ENCODE peak calls at places on chromosomes 7 and 10, in nine cellular contexts. One of them, this sample, is unnamed.

GRCh38 chr7:124783271-124783670 is 17.7 kb upstream of the GPR37 start:
- DNase-seq in PC-3: no peak
- DNase-seq in substantia nigra: no peak
- DNase-seq in cardiac muscle cell: no peak
- DNase-seq in kidney glomerular epithelial cell: no peak
- DNase-seq in activated CD8-positive, alpha-beta memory T cell treated with anti-CD3 and anti-CD28 coated beads, Interleukin-2, amount 10 ng/mL, durations not matched to agents 7 days and 5 days: no peak
- DNase-seq in mucosa of descending colon: no peak
- DNase-seq in renal cortical epithelial cell: no peak
- DNase-seq in small intestine: no peak
- DNase-seq in this sample: no peak

GRCh38 chr10:17229016-17229716 is 1.1 kb downstream of the VIM start:
- DNase-seq in cardiac muscle cell: peak; percentile 91
- DNase-seq in substantia nigra: peak; percentile 21
- DNase-seq in mucosa of descending colon: peak; percentile 94
- DNase-seq in small intestine: peak; percentile 39
- DNase-seq in renal cortical epithelial cell: peak; percentile 54
- DNase-seq in kidney glomerular epithelial cell: peak; percentile 80
- DNase-seq in PC-3: peak; percentile 40
- DNase-seq in activated CD8-positive, alpha-beta memory T cell treated with anti-CD3 and anti-CD28 coated beads, Interleukin-2, amount 10 ng/mL, durations not matched to agents 7 days and 5 days: peak; percentile 90
- DNase-seq in this sample: no peak

GRCh38 chr10:71573562-71574300 is 145.8 kb downstream of the C10orf105 start:
- DNase-seq in mucosa of descending colon: no peak
- DNase-seq in renal cortical epithelial cell: no peak
- DNase-seq in cardiac muscle cell: no peak
- DNase-seq in PC-3: no peak
- DNase-seq in small intestine: no peak
- DNase-seq in activated CD8-positive, alpha-beta memory T cell treated with anti-CD3 and anti-CD28 coated beads, Interleukin-2, amount 10 ng/mL, durations not matched to agents 7 days and 5 days: no peak
- DNase-seq in kidney glomerular epithelial cell: no peak
- DNase-seq in substantia nigra: no peak
- DNase-seq in this sample: no peak

GRCh38 chr7:78368781-78369180 is 570.2 kb downstream of the PHTF2 start:
- DNase-seq in substantia nigra: no peak
- DNase-seq in mucosa of descending colon: no peak
- DNase-seq in kidney glomerular epithelial cell: no peak
- DNase-seq in PC-3: no peak
- DNase-seq in activated CD8-positive, alpha-beta memory T cell treated with anti-CD3 and anti-CD28 coated beads, Interleukin-2, amount 10 ng/mL, durations not matched to agents 7 days and 5 days: no peak
- DNase-seq in renal cortical epithelial cell: peak; percentile 33
- DNase-seq in small intestine: no peak
- DNase-seq in cardiac muscle cell: no peak
- DNase-seq in this sample: no peak

GRCh38 chr10:62045765-62046521 is 144.4 kb downstream of the ARID5B start:
- DNase-seq in cardiac muscle cell: no peak
- DNase-seq in activated CD8-positive, alpha-beta memory T cell treated with anti-CD3 and anti-CD28 coated beads, Interleukin-2, amount 10 ng/mL, durations not matched to agents 7 days and 5 days: no peak
- DNase-seq in renal cortical epithelial cell: peak; percentile 90
- DNase-seq in kidney glomerular epithelial cell: peak; percentile 89
- DNase-seq in PC-3: peak; percentile 99
- DNase-seq in small intestine: peak; percentile 66
- DNase-seq in mucosa of descending colon: no peak
- DNase-seq in substantia nigra: no peak
- DNase-seq in this sample: no peak

GRCh38 chr7:116522247-116522646 is 2.6 kb upstream of the CAV1 start:
- DNase-seq in cardiac muscle cell: no peak
- DNase-seq in renal cortical epithelial cell: peak; percentile 100
- DNase-seq in PC-3: peak; percentile 88
- DNase-seq in activated CD8-positive, alpha-beta memory T cell treated with anti-CD3 and anti-CD28 coated beads, Interleukin-2, amount 10 ng/mL, durations not matched to agents 7 days and 5 days: no peak
- DNase-seq in kidney glomerular epithelial cell: peak; percentile 87
- DNase-seq in substantia nigra: no peak
- DNase-seq in small intestine: no peak
- DNase-seq in mucosa of descending colon: no peak
- DNase-seq in this sample: no peak

GRCh38 chr10:103550229-103550628 is 56.7 kb downstream of the NEURL1 start:
- DNase-seq in activated CD8-positive, alpha-beta memory T cell treated with anti-CD3 and anti-CD28 coated beads, Interleukin-2, amount 10 ng/mL, durations not matched to agents 7 days and 5 days: no peak
- DNase-seq in PC-3: no peak
- DNase-seq in small intestine: no peak
- DNase-seq in mucosa of descending colon: no peak
- DNase-seq in renal cortical epithelial cell: no peak
- DNase-seq in substantia nigra: no peak
- DNase-seq in cardiac muscle cell: no peak
- DNase-seq in kidney glomerular epithelial cell: no peak
- DNase-seq in this sample: no peak

GRCh38 chr10:113305871-113306270 is 247.0 kb upstream of the HABP2 start:
- DNase-seq in renal cortical epithelial cell: no peak
- DNase-seq in kidney glomerular epithelial cell: no peak
- DNase-seq in substantia nigra: no peak
- DNase-seq in small intestine: no peak
- DNase-seq in PC-3: no peak
- DNase-seq in cardiac muscle cell: no peak
- DNase-seq in mucosa of descending colon: no peak
- DNase-seq in activated CD8-positive, alpha-beta memory T cell treated with anti-CD3 and anti-CD28 coated beads, Interleukin-2, amount 10 ng/mL, durations not matched to agents 7 days and 5 days: no peak
- DNase-seq in this sample: no peak

GRCh38 chr7:141444956-141445355 is 106.3 kb upstream of the AGK start:
- DNase-seq in PC-3: no peak
- DNase-seq in mucosa of descending colon: no peak
- DNase-seq in substantia nigra: no peak
- DNase-seq in renal cortical epithelial cell: peak; percentile 66
- DNase-seq in activated CD8-positive, alpha-beta memory T cell treated with anti-CD3 and anti-CD28 coated beads, Interleukin-2, amount 10 ng/mL, durations not matched to agents 7 days and 5 days: no peak
- DNase-seq in cardiac muscle cell: no peak
- DNase-seq in kidney glomerular epithelial cell: peak; percentile 24
- DNase-seq in small intestine: no peak
- DNase-seq in this sample: no peak

GRCh38 chr7:51126324-51126723 is 190.3 kb downstream of the COBL start:
- DNase-seq in PC-3: no peak
- DNase-seq in small intestine: no peak
- DNase-seq in renal cortical epithelial cell: no peak
- DNase-seq in substantia nigra: no peak
- DNase-seq in mucosa of descending colon: no peak
- DNase-seq in kidney glomerular epithelial cell: no peak
- DNase-seq in cardiac muscle cell: no peak
- DNase-seq in activated CD8-positive, alpha-beta memory T cell treated with anti-CD3 and anti-CD28 coated beads, Interleukin-2, amount 10 ng/mL, durations not matched to agents 7 days and 5 days: peak; percentile 14
- DNase-seq in this sample: no peak

GRCh38 chr7:945556-946255 is 8.8 kb downstream of the ADAP1 start:
- DNase-seq in small intestine: peak; percentile 99
- DNase-seq in cardiac muscle cell: no peak
- DNase-seq in PC-3: peak; percentile 97
- DNase-seq in kidney glomerular epithelial cell: peak; percentile 85
- DNase-seq in substantia nigra: no peak
- DNase-seq in renal cortical epithelial cell: peak; percentile 53
- DNase-seq in activated CD8-positive, alpha-beta memory T cell treated with anti-CD3 and anti-CD28 coated beads, Interleukin-2, amount 10 ng/mL, durations not matched to agents 7 days and 5 days: no peak
- DNase-seq in mucosa of descending colon: peak; percentile 97
- DNase-seq in this sample: peak; percentile 48

GRCh38 chr7:108311446-108312168 is 144.6 kb downstream of the NRCAM start:
- DNase-seq in PC-3: no peak
- DNase-seq in mucosa of descending colon: no peak
- DNase-seq in small intestine: no peak
- DNase-seq in activated CD8-positive, alpha-beta memory T cell treated with anti-CD3 and anti-CD28 coated beads, Interleukin-2, amount 10 ng/mL, durations not matched to agents 7 days and 5 days: no peak
- DNase-seq in kidney glomerular epithelial cell: peak; percentile 63
- DNase-seq in renal cortical epithelial cell: peak; percentile 96
- DNase-seq in substantia nigra: no peak
- DNase-seq in cardiac muscle cell: no peak
- DNase-seq in this sample: no peak

GRCh38 chr7:131145770-131146169 is 181.9 kb upstream of the MKLN1 start:
- DNase-seq in mucosa of descending colon: no peak
- DNase-seq in PC-3: peak; percentile 71
- DNase-seq in renal cortical epithelial cell: no peak
- DNase-seq in activated CD8-positive, alpha-beta memory T cell treated with anti-CD3 and anti-CD28 coated beads, Interleukin-2, amount 10 ng/mL, durations not matched to agents 7 days and 5 days: no peak
- DNase-seq in small intestine: no peak
- DNase-seq in kidney glomerular epithelial cell: no peak
- DNase-seq in substantia nigra: no peak
- DNase-seq in cardiac muscle cell: no peak
- DNase-seq in this sample: no peak

GRCh38 chr7:2008936-2009540 is 223.7 kb downstream of the MAD1L1 start:
- DNase-seq in substantia nigra: no peak
- DNase-seq in renal cortical epithelial cell: no peak
- DNase-seq in cardiac muscle cell: no peak
- DNase-seq in activated CD8-positive, alpha-beta memory T cell treated with anti-CD3 and anti-CD28 coated beads, Interleukin-2, amount 10 ng/mL, durations not matched to agents 7 days and 5 days: no peak
- DNase-seq in small intestine: no peak
- DNase-seq in PC-3: no peak
- DNase-seq in kidney glomerular epithelial cell: no peak
- DNase-seq in mucosa of descending colon: peak; percentile 22
- DNase-seq in this sample: peak; percentile 39

GRCh38 chr7:158663428-158663741 is 41.2 kb downstream of the NCAPG2 start:
- DNase-seq in renal cortical epithelial cell: no peak
- DNase-seq in PC-3: no peak
- DNase-seq in small intestine: no peak
- DNase-seq in activated CD8-positive, alpha-beta memory T cell treated with anti-CD3 and anti-CD28 coated beads, Interleukin-2, amount 10 ng/mL, durations not matched to agents 7 days and 5 days: no peak
- DNase-seq in substantia nigra: no peak
- DNase-seq in cardiac muscle cell: no peak
- DNase-seq in kidney glomerular epithelial cell: no peak
- DNase-seq in mucosa of descending colon: no peak
- DNase-seq in this sample: no peak

GRCh38 chr7:81045491-81045890 is 126.6 kb upstream of the SEMA3C start:
- DNase-seq in small intestine: no peak
- DNase-seq in cardiac muscle cell: no peak
- DNase-seq in renal cortical epithelial cell: no peak
- DNase-seq in activated CD8-positive, alpha-beta memory T cell treated with anti-CD3 and anti-CD28 coated beads, Interleukin-2, amount 10 ng/mL, durations not matched to agents 7 days and 5 days: no peak
- DNase-seq in substantia nigra: no peak
- DNase-seq in mucosa of descending colon: no peak
- DNase-seq in PC-3: no peak
- DNase-seq in kidney glomerular epithelial cell: no peak
- DNase-seq in this sample: no peak

GRCh38 chr10:76034236-76035009 is 603.0 kb downstream of the LRMDA start:
- DNase-seq in cardiac muscle cell: peak; percentile 15
- DNase-seq in renal cortical epithelial cell: no peak
- DNase-seq in PC-3: no peak
- DNase-seq in substantia nigra: no peak
- DNase-seq in activated CD8-positive, alpha-beta memory T cell treated with anti-CD3 and anti-CD28 coated beads, Interleukin-2, amount 10 ng/mL, durations not matched to agents 7 days and 5 days: no peak
- DNase-seq in kidney glomerular epithelial cell: no peak
- DNase-seq in mucosa of descending colon: no peak
- DNase-seq in small intestine: peak; percentile 14
- DNase-seq in this sample: no peak

GRCh38 chr10:12448729-12449391 is 99.5 kb downstream of the CAMK1D start:
- DNase-seq in kidney glomerular epithelial cell: peak; percentile 73
- DNase-seq in small intestine: peak; percentile 67
- DNase-seq in mucosa of descending colon: no peak
- DNase-seq in substantia nigra: no peak
- DNase-seq in PC-3: peak; percentile 78
- DNase-seq in renal cortical epithelial cell: peak; percentile 17
- DNase-seq in cardiac muscle cell: no peak
- DNase-seq in activated CD8-positive, alpha-beta memory T cell treated with anti-CD3 and anti-CD28 coated beads, Interleukin-2, amount 10 ng/mL, durations not matched to agents 7 days and 5 days: peak; percentile 89
- DNase-seq in this sample: no peak

GRCh38 chr7:132800522-132800921 is 224.3 kb upstream of the PLXNA4 start:
- DNase-seq in cardiac muscle cell: no peak
- DNase-seq in renal cortical epithelial cell: no peak
- DNase-seq in kidney glomerular epithelial cell: no peak
- DNase-seq in PC-3: no peak
- DNase-seq in mucosa of descending colon: no peak
- DNase-seq in activated CD8-positive, alpha-beta memory T cell treated with anti-CD3 and anti-CD28 coated beads, Interleukin-2, amount 10 ng/mL, durations not matched to agents 7 days and 5 days: no peak
- DNase-seq in substantia nigra: no peak
- DNase-seq in small intestine: no peak
- DNase-seq in this sample: no peak

GRCh38 chr10:79081353-79082034 is 12.7 kb downstream of the ZMIZ1 start:
- DNase-seq in cardiac muscle cell: no peak
- DNase-seq in PC-3: peak; percentile 99
- DNase-seq in mucosa of descending colon: no peak
- DNase-seq in kidney glomerular epithelial cell: no peak
- DNase-seq in substantia nigra: no peak
- DNase-seq in activated CD8-positive, alpha-beta memory T cell treated with anti-CD3 and anti-CD28 coated beads, Interleukin-2, amount 10 ng/mL, durations not matched to agents 7 days and 5 days: no peak
- DNase-seq in small intestine: no peak
- DNase-seq in renal cortical epithelial cell: peak; percentile 79
- DNase-seq in this sample: no peak

GRCh38 chr7:25835191-25835590 is 316.8 kb upstream of the NFE2L3 start:
- DNase-seq in mucosa of descending colon: no peak
- DNase-seq in PC-3: no peak
- DNase-seq in renal cortical epithelial cell: peak; percentile 90
- DNase-seq in small intestine: no peak
- DNase-seq in substantia nigra: no peak
- DNase-seq in cardiac muscle cell: no peak
- DNase-seq in activated CD8-positive, alpha-beta memory T cell treated with anti-CD3 and anti-CD28 coated beads, Interleukin-2, amount 10 ng/mL, durations not matched to agents 7 days and 5 days: no peak
- DNase-seq in kidney glomerular epithelial cell: peak; percentile 92
- DNase-seq in this sample: no peak

GRCh38 chr10:129953541-129954031 is 10.5 kb downstream of the EBF3 start:
- DNase-seq in renal cortical epithelial cell: no peak
- DNase-seq in small intestine: no peak
- DNase-seq in cardiac muscle cell: no peak
- DNase-seq in activated CD8-positive, alpha-beta memory T cell treated with anti-CD3 and anti-CD28 coated beads, Interleukin-2, amount 10 ng/mL, durations not matched to agents 7 days and 5 days: no peak
- DNase-seq in mucosa of descending colon: no peak
- DNase-seq in PC-3: no peak
- DNase-seq in kidney glomerular epithelial cell: no peak
- DNase-seq in substantia nigra: no peak
- DNase-seq in this sample: no peak

GRCh38 chr7:18860226-18860625 is 257.2 kb downstream of the TWIST1 start:
- DNase-seq in substantia nigra: no peak
- DNase-seq in mucosa of descending colon: no peak
- DNase-seq in kidney glomerular epithelial cell: no peak
- DNase-seq in cardiac muscle cell: no peak
- DNase-seq in small intestine: no peak
- DNase-seq in PC-3: no peak
- DNase-seq in renal cortical epithelial cell: no peak
- DNase-seq in activated CD8-positive, alpha-beta memory T cell treated with anti-CD3 and anti-CD28 coated beads, Interleukin-2, amount 10 ng/mL, durations not matched to agents 7 days and 5 days: no peak
- DNase-seq in this sample: no peak

GRCh38 chr7:157006829-157007469 is 3.5 kb downstream of the MNX1 start:
- DNase-seq in kidney glomerular epithelial cell: no peak
- DNase-seq in substantia nigra: no peak
- DNase-seq in cardiac muscle cell: no peak
- DNase-seq in activated CD8-positive, alpha-beta memory T cell treated with anti-CD3 and anti-CD28 coated beads, Interleukin-2, amount 10 ng/mL, durations not matched to agents 7 days and 5 days: no peak
- DNase-seq in mucosa of descending colon: no peak
- DNase-seq in small intestine: no peak
- DNase-seq in renal cortical epithelial cell: no peak
- DNase-seq in PC-3: no peak
- DNase-seq in this sample: no peak

GRCh38 chr10:119416855-119417254 is 125.7 kb downstream of the RGS10 start:
- DNase-seq in renal cortical epithelial cell: peak; percentile 35
- DNase-seq in cardiac muscle cell: peak; percentile 77
- DNase-seq in activated CD8-positive, alpha-beta memory T cell treated with anti-CD3 and anti-CD28 coated beads, Interleukin-2, amount 10 ng/mL, durations not matched to agents 7 days and 5 days: peak; percentile 80
- DNase-seq in small intestine: peak; percentile 74
- DNase-seq in kidney glomerular epithelial cell: peak; percentile 15
- DNase-seq in mucosa of descending colon: peak; percentile 70
- DNase-seq in PC-3: peak; percentile 58
- DNase-seq in substantia nigra: peak; percentile 16
- DNase-seq in this sample: peak; percentile 67

GRCh38 chr10:69461327-69462025 is 10.2 kb downstream of the TSPAN15 start:
- DNase-seq in substantia nigra: no peak
- DNase-seq in kidney glomerular epithelial cell: no peak
- DNase-seq in cardiac muscle cell: no peak
- DNase-seq in small intestine: peak; percentile 26
- DNase-seq in PC-3: no peak
- DNase-seq in activated CD8-positive, alpha-beta memory T cell treated with anti-CD3 and anti-CD28 coated beads, Interleukin-2, amount 10 ng/mL, durations not matched to agents 7 days and 5 days: no peak
- DNase-seq in renal cortical epithelial cell: peak; percentile 75
- DNase-seq in mucosa of descending colon: no peak
- DNase-seq in this sample: no peak

GRCh38 chr10:47165711-47166404 is 134.1 kb upstream of the GDF10 start:
- DNase-seq in activated CD8-positive, alpha-beta memory T cell treated with anti-CD3 and anti-CD28 coated beads, Interleukin-2, amount 10 ng/mL, durations not matched to agents 7 days and 5 days: peak; percentile 51
- DNase-seq in kidney glomerular epithelial cell: no peak
- DNase-seq in small intestine: no peak
- DNase-seq in PC-3: no peak
- DNase-seq in cardiac muscle cell: no peak
- DNase-seq in mucosa of descending colon: peak; percentile 69
- DNase-seq in renal cortical epithelial cell: peak; percentile 3
- DNase-seq in substantia nigra: peak; percentile 28
- DNase-seq in this sample: peak; percentile 10

GRCh38 chr7:143898810-143899209 is 3.2 kb downstream of the TCAF1 start:
- DNase-seq in substantia nigra: no peak
- DNase-seq in small intestine: peak; percentile 7
- DNase-seq in activated CD8-positive, alpha-beta memory T cell treated with anti-CD3 and anti-CD28 coated beads, Interleukin-2, amount 10 ng/mL, durations not matched to agents 7 days and 5 days: no peak
- DNase-seq in renal cortical epithelial cell: no peak
- DNase-seq in mucosa of descending colon: no peak
- DNase-seq in PC-3: no peak
- DNase-seq in kidney glomerular epithelial cell: no peak
- DNase-seq in cardiac muscle cell: no peak
- DNase-seq in this sample: no peak

GRCh38 chr10:92567952-92568600 is 5.8 kb downstream of the IDE start:
- DNase-seq in substantia nigra: no peak
- DNase-seq in renal cortical epithelial cell: peak; percentile 87
- DNase-seq in small intestine: no peak
- DNase-seq in kidney glomerular epithelial cell: peak; percentile 65
- DNase-seq in PC-3: peak; percentile 73
- DNase-seq in activated CD8-positive, alpha-beta memory T cell treated with anti-CD3 and anti-CD28 coated beads, Interleukin-2, amount 10 ng/mL, durations not matched to agents 7 days and 5 days: no peak
- DNase-seq in mucosa of descending colon: no peak
- DNase-seq in cardiac muscle cell: no peak
- DNase-seq in this sample: no peak

GRCh38 chr7:14841086-14841485 is 61.5 kb downstream of the DGKB start:
- DNase-seq in substantia nigra: no peak
- DNase-seq in kidney glomerular epithelial cell: no peak
- DNase-seq in small intestine: no peak
- DNase-seq in PC-3: peak; percentile 21
- DNase-seq in renal cortical epithelial cell: no peak
- DNase-seq in activated CD8-positive, alpha-beta memory T cell treated with anti-CD3 and anti-CD28 coated beads, Interleukin-2, amount 10 ng/mL, durations not matched to agents 7 days and 5 days: no peak
- DNase-seq in cardiac muscle cell: no peak
- DNase-seq in mucosa of descending colon: no peak
- DNase-seq in this sample: no peak

GRCh38 chr7:27167916-27168264 is 2.6 kb upstream of the HOXA9 start:
- DNase-seq in cardiac muscle cell: no peak
- DNase-seq in mucosa of descending colon: no peak
- DNase-seq in small intestine: no peak
- DNase-seq in renal cortical epithelial cell: no peak
- DNase-seq in substantia nigra: no peak
- DNase-seq in kidney glomerular epithelial cell: no peak
- DNase-seq in activated CD8-positive, alpha-beta memory T cell treated with anti-CD3 and anti-CD28 coated beads, Interleukin-2, amount 10 ng/mL, durations not matched to agents 7 days and 5 days: no peak
- DNase-seq in PC-3: peak; percentile 48
- DNase-seq in this sample: no peak

This sample was measured in cerebellum.